ENCODE peak calls at places on chromosomes 13 and 19, in seven cellular contexts. One of them, this sample, is unnamed.

GRCh38 chr13:28220166-28220565 is 81.8 kb downstream of the PAN3 start:
- DNase-seq in stomach: no peak
- DNase-seq in MV-4-11: no peak
- DNase-seq in RKO: peak; percentile 2
- DNase-seq in GDM1: no peak
- DNase-seq in M059J: peak; percentile 14
- DNase-seq in NB4: no peak
- DNase-seq in this sample: no peak

GRCh38 chr19:6292006-6292405 is 12.2 kb upstream of the MLLT1 start:
- DNase-seq in GDM1: no peak
- DNase-seq in RKO: no peak
- DNase-seq in MV-4-11: peak; percentile 17
- DNase-seq in M059J: no peak
- DNase-seq in stomach: no peak
- DNase-seq in NB4: no peak
- DNase-seq in this sample: no peak

GRCh38 chr19:49880162-49880869 is 2.8 kb downstream of the TBC1D17 start:
- DNase-seq in M059J: no peak
- DNase-seq in stomach: no peak
- DNase-seq in GDM1: no peak
- DNase-seq in NB4: no peak
- DNase-seq in MV-4-11: no peak
- DNase-seq in RKO: no peak
- DNase-seq in this sample: no peak

GRCh38 chr13:110126391-110126961 is 180.5 kb downstream of the COL4A1 start:
- DNase-seq in M059J: peak; percentile 96
- DNase-seq in GDM1: no peak
- DNase-seq in MV-4-11: peak; percentile 36
- DNase-seq in RKO: peak; percentile 39
- DNase-seq in NB4: peak; percentile 59
- DNase-seq in stomach: no peak
- DNase-seq in this sample: no peak

GRCh38 chr13:113562085-113562749 is 22.3 kb upstream of the TFDP1 start:
- DNase-seq in RKO: no peak
- DNase-seq in stomach: peak; percentile 45
- DNase-seq in M059J: peak; percentile 29
- DNase-seq in GDM1: peak; percentile 69
- DNase-seq in MV-4-11: peak; percentile 59
- DNase-seq in NB4: peak; percentile 79
- DNase-seq in this sample: peak; percentile 48

GRCh38 chr13:110306960-110307696 is at the start of the genes COL4A1 and COL4A2:
- DNase-seq in MV-4-11: no peak
- DNase-seq in stomach: no peak
- DNase-seq in NB4: no peak
- DNase-seq in GDM1: no peak
- DNase-seq in M059J: peak; percentile 75
- DNase-seq in RKO: no peak
- DNase-seq in this sample: no peak

GRCh38 chr13:93226623-93227279 is at the start of gene GPC6:
- DNase-seq in RKO: no peak
- DNase-seq in stomach: no peak
- DNase-seq in MV-4-11: no peak
- DNase-seq in M059J: peak; percentile 59
- DNase-seq in GDM1: peak; percentile 34
- DNase-seq in NB4: no peak
- DNase-seq in this sample: no peak

GRCh38 chr13:31485183-31485582 is 254.1 kb upstream of the RXFP2 start:
- DNase-seq in NB4: peak; percentile 86
- DNase-seq in MV-4-11: peak; percentile 57
- DNase-seq in RKO: no peak
- DNase-seq in GDM1: no peak
- DNase-seq in stomach: no peak
- DNase-seq in M059J: peak; percentile 43
- DNase-seq in this sample: no peak

GRCh38 chr19:9054768-9055167 is 32.1 kb upstream of the OR1M1 start:
- DNase-seq in GDM1: no peak
- DNase-seq in RKO: no peak
- DNase-seq in stomach: no peak
- DNase-seq in M059J: peak; percentile 50
- DNase-seq in MV-4-11: peak; percentile 26
- DNase-seq in NB4: no peak
- DNase-seq in this sample: no peak